ENCODE peak calls at places on chromosomes 13 and 19, in nine cellular contexts. V is KG1; J is stimulated activated CD4-positive, alpha-beta T cell treated with anti-CD3 and anti-CD28 coated beads, Interleukin-2, amount 100 ng/mL, for 24 hours; W is aorta; N is activated T-cell treated with anti-CD3 and anti-CD28 coated beads for 1 hour; F is left ventricle myocardium superior; E is iPS DF 19.7; Q is B cell; O is fibroblast of pulmonary artery. M is an unnamed sample.

GRCh38 chr19:40596608-40597328 is 4.4 kb upstream of the LTBP4 start:
- DNase-seq in E (no peak), W (peak), Q (no peak), N (no peak), J (peak), O (peak), V (no peak), F (peak), M (no peak)

GRCh38 chr19:3683866-3684816 is 16.1 kb downstream of the PIP5K1C start:
- DNase-seq in W (no peak), J (no peak), N (no peak), F (no peak), O (peak), E (no peak), Q (peak), V (no peak), M (no peak)

GRCh38 chr19:1985588-1986356 is 29.7 kb downstream of the BTBD2 start:
- DNase-seq in V (no peak), Q (no peak), W (no peak), J (no peak), F (no peak), O (no peak), N (no peak), E (no peak), M (no peak)

GRCh38 chr13:99275093-99275469 is 16.9 kb upstream of the GPR18 start:
- DNase-seq in F (no peak), E (no peak), N (no peak), O (peak), Q (no peak), V (no peak), W (no peak), J (peak), M (no peak)

GRCh38 chr19:20351244-20351643 is 184.2 kb downstream of the ZNF486 start:
- DNase-seq in N (no peak), O (no peak), F (no peak), Q (no peak), E (no peak), V (no peak), J (no peak), W (no peak), M (no peak)

GRCh38 chr19:1616396-1616795 is 11.1 kb upstream of the UQCR11 start:
- DNase-seq in Q (no peak), O (peak), F (peak), J (no peak), W (no peak), E (no peak), V (no peak), N (no peak), M (no peak)

GRCh38 chr19:50720921-50721291 is 1.3 kb upstream of the SHANK1 start:
- DNase-seq in O (no peak), V (no peak), N (no peak), Q (no peak), J (no peak), F (no peak), W (no peak), E (no peak), M (no peak)

GRCh38 chr19:16325161-16325527 is 518 bp downstream of the KLF2 start:
- DNase-seq in V (no peak), N (no peak), Q (peak), O (no peak), F (peak), W (no peak), J (peak), E (no peak), M (peak)

GRCh38 chr13:44299142-44299541 is 74.5 kb upstream of the SERP2 start:
- DNase-seq in J (no peak), O (no peak), F (no peak), Q (no peak), W (no peak), V (no peak), E (no peak), N (no peak), M (no peak)

GRCh38 chr19:39409886-39410619 is 2.4 kb upstream of the PLEKHG2 start:
- DNase-seq in O (peak), F (peak), W (peak), Q (peak), E (no peak), V (no peak), J (peak), N (peak), M (peak)

GRCh38 chr13:35565273-35565672 is 88.8 kb upstream of the MAB21L1 start:
- DNase-seq in F (no peak), V (no peak), Q (no peak), O (no peak), N (no peak), J (no peak), W (no peak), E (no peak), M (no peak)

GRCh38 chr19:43784251-43784980 is 3.6 kb upstream of the KCNN4 start:
- DNase-seq in N (peak), Q (peak), V (no peak), O (peak), E (no peak), J (peak), F (no peak), W (peak), M (peak)

GRCh38 chr19:14337510-14337909 is 43.7 kb upstream of the ADGRE5 start:
- DNase-seq in Q (no peak), O (peak), F (no peak), J (peak), V (no peak), N (peak), W (no peak), E (no peak), M (peak)

GRCh38 chr19:3094638-3095374 is 644 bp downstream of the GNA11 start:
- DNase-seq in O (peak), F (no peak), Q (peak), E (no peak), W (peak), J (peak), V (no peak), N (no peak), M (no peak)

GRCh38 chr19:42018503-42019193 is 24.6 kb upstream of the ATP1A3 start:
- DNase-seq in N (no peak), O (no peak), W (no peak), F (no peak), J (no peak), E (no peak), V (no peak), Q (no peak), M (no peak)

GRCh38 chr19:24074720-24075119 is 12.3 kb upstream of the ZNF254 start:
- DNase-seq in O (peak), V (no peak), Q (no peak), F (no peak), J (no peak), E (no peak), W (no peak), N (no peak), M (no peak)

GRCh38 chr19:15300533-15301194 is 31.7 kb downstream of the BRD4 start:
- DNase-seq in V (no peak), F (no peak), W (no peak), N (no peak), Q (no peak), E (no peak), O (peak), J (no peak), M (no peak)

GRCh38 chr19:45468159-45468651 is 409 bp downstream of the FOSB start:
- DNase-seq in V (no peak), Q (peak), F (peak), E (no peak), N (no peak), J (peak), W (peak), O (no peak), M (no peak)

M was measured in effector CD8-positive, alpha-beta T cell.